ENCODE peak calls at places on chromosomes 13 and 19, in eight cellular contexts. L, A, O, W, B, M, R and S are unnamed samples.

GRCh38 chr13:31797154-31797775 is 57.9 kb downstream of the RXFP2 start:
- DNase-seq in L (peak), A (no peak), O (peak), W (peak), B (no peak), M (no peak), R (no peak), S (no peak)

GRCh38 chr19:29904017-29904416 is 38.0 kb upstream of the URI1 start:
- DNase-seq in L (no peak), A (no peak), O (no peak), W (no peak), B (no peak), M (no peak), R (no peak), S (no peak)

GRCh38 chr19:15014579-15014978 is 34.7 kb upstream of the CASP14 start:
- DNase-seq in L (no peak), A (no peak), O (peak), W (no peak), B (peak), M (no peak), R (no peak), S (no peak)

GRCh38 chr13:113943821-113944565 is 29.9 kb downstream of the C13orf46 start:
- DNase-seq in L (no peak), A (no peak), O (no peak), W (no peak), B (no peak), M (no peak), R (no peak), S (no peak)

GRCh38 chr13:109074436-109074835 is 445.0 kb downstream of the MYO16 start:
- DNase-seq in L (no peak), A (no peak), O (no peak), W (no peak), B (no peak), M (no peak), R (no peak), S (no peak)

GRCh38 chr19:42066075-42066754 is 3.8 kb downstream of the GRIK5 start:
- DNase-seq in L (peak), A (peak), O (peak), W (peak), B (no peak), M (no peak), R (no peak), S (no peak)

GRCh38 chr13:20711301-20712044 is 8.0 kb downstream of the IL17D start:
- DNase-seq in L (peak), A (peak), O (no peak), W (no peak), B (no peak), M (no peak), R (no peak), S (no peak)

GRCh38 chr19:48844472-48844871 is 8.2 kb upstream of the HSD17B14 start:
- DNase-seq in L (peak), A (no peak), O (peak), W (no peak), B (no peak), M (no peak), R (no peak), S (no peak)

GRCh38 chr13:93003531-93003930 is 223.1 kb upstream of the GPC6 start:
- DNase-seq in L (no peak), A (no peak), O (no peak), W (no peak), B (no peak), M (no peak), R (no peak), S (no peak)

GRCh38 chr19:44737238-44738160 is 11.0 kb upstream of the BCL3 start:
- DNase-seq in L (no peak), A (peak), O (no peak), W (peak), B (no peak), M (no peak), R (no peak), S (no peak)

GRCh38 chr13:97883356-97883755 is 70.1 kb upstream of the IPO5 start:
- DNase-seq in L (no peak), A (no peak), O (no peak), W (peak), B (no peak), M (no peak), R (no peak), S (no peak)

GRCh38 chr13:47287291-47287751 is 390.5 kb upstream of the HTR2A start:
- DNase-seq in L (no peak), A (no peak), O (no peak), W (peak), B (no peak), M (no peak), R (no peak), S (peak)

GRCh38 chr19:4773047-4773640 is 18.4 kb upstream of the FEM1A start:
- DNase-seq in L (no peak), A (peak), O (no peak), W (no peak), B (no peak), M (no peak), R (no peak), S (no peak)

GRCh38 chr19:2154587-2155075 is 3.3 kb upstream of the AP3D1 start:
- DNase-seq in L (no peak), A (no peak), O (no peak), W (no peak), B (no peak), M (no peak), R (no peak), S (no peak)

GRCh38 chr13:40189885-40190655 is 476.4 kb downstream of the FOXO1 start:
- DNase-seq in L (peak), A (no peak), O (no peak), W (no peak), B (peak), M (no peak), R (no peak), S (no peak)

GRCh38 chr13:113320226-113320875 is 23.3 kb downstream of the LAMP1 start:
- DNase-seq in L (no peak), A (no peak), O (no peak), W (no peak), B (no peak), M (no peak), R (no peak), S (no peak)

GRCh38 chr13:112900691-112901091 is 68.3 kb upstream of the MCF2L start:
- DNase-seq in L (no peak), A (no peak), O (no peak), W (no peak), B (no peak), M (no peak), R (no peak), S (no peak)

GRCh38 chr13:21138561-21138960 is 37.8 kb downstream of the SKA3 start:
- DNase-seq in L (no peak), A (no peak), O (no peak), W (no peak), B (no peak), M (no peak), R (no peak), S (no peak)

GRCh38 chr19:42158926-42159325 is 26.7 kb upstream of the POU2F2 start:
- DNase-seq in L (no peak), A (no peak), O (no peak), W (no peak), B (no peak), M (no peak), R (no peak), S (no peak)

GRCh38 chr19:45306522-45307027 is 16.1 kb downstream of the CKM start:
- DNase-seq in L (peak), A (no peak), O (peak), W (no peak), B (no peak), M (no peak), R (no peak), S (no peak)

GRCh38 chr19:36101550-36102327 is 9.2 kb upstream of the OVOL3 start:
- DNase-seq in L (no peak), A (no peak), O (no peak), W (no peak), B (no peak), M (no peak), R (no peak), S (no peak)

GRCh38 chr13:97285221-97285955 is 63.3 kb downstream of the MBNL2 start:
- DNase-seq in L (no peak), A (no peak), O (no peak), W (no peak), B (no peak), M (no peak), R (no peak), S (no peak)

GRCh38 chr13:36872621-36873020 is 47.4 kb downstream of the SMAD9 start:
- DNase-seq in L (peak), A (no peak), O (no peak), W (no peak), B (no peak), M (no peak), R (no peak), S (no peak)

GRCh38 chr13:44368062-44368591 is 5.5 kb upstream of the SERP2 start:
- DNase-seq in L (no peak), A (no peak), O (peak), W (no peak), B (no peak), M (no peak), R (no peak), S (peak)

GRCh38 chr19:7830272-7830771 is 304 bp downstream of the EVI5L start:
- DNase-seq in L (peak), A (peak), O (no peak), W (no peak), B (no peak), M (no peak), R (peak), S (no peak)

GRCh38 chr19:5891938-5892771 is 11.4 kb downstream of the NDUFA11 start:
- DNase-seq in L (peak), A (no peak), O (peak), W (peak), B (peak), M (peak), R (no peak), S (no peak)